ENCODE peak calls at places on chromosomes 11 and 22, in seven cellular contexts. One of them, this sample, is unnamed.

GRCh38 chr11:34243620-34244493 is 114.0 kb downstream of the ABTB2 start:
- DNase-seq in KBM-7: no peak
- DNase-seq in T-helper 9 cell: no peak
- DNase-seq in H1: no peak
- DNase-seq in HEK293T: no peak
- DNase-seq in endothelial cell of umbilical vein: no peak
- DNase-seq in left cardiac atrium: peak; percentile 43
- DNase-seq in this sample: no peak

GRCh38 chr11:9568854-9569587 is 4.4 kb upstream of the WEE1 start:
- DNase-seq in endothelial cell of umbilical vein: peak; percentile 79
- DNase-seq in KBM-7: peak; percentile 65
- DNase-seq in HEK293T: no peak
- DNase-seq in T-helper 9 cell: no peak
- DNase-seq in left cardiac atrium: peak; percentile 53
- DNase-seq in H1: no peak
- DNase-seq in this sample: no peak

GRCh38 chr22:22079404-22080148 is 97.0 kb upstream of the TOP3B start:
- DNase-seq in HEK293T: no peak
- DNase-seq in KBM-7: no peak
- DNase-seq in left cardiac atrium: no peak
- DNase-seq in H1: no peak
- DNase-seq in T-helper 9 cell: no peak
- DNase-seq in endothelial cell of umbilical vein: no peak
- DNase-seq in this sample: no peak

GRCh38 chr22:44312766-44313165 is at the start of gene SHISAL1:
- DNase-seq in KBM-7: no peak
- DNase-seq in T-helper 9 cell: no peak
- DNase-seq in left cardiac atrium: no peak
- DNase-seq in HEK293T: no peak
- DNase-seq in H1: no peak
- DNase-seq in endothelial cell of umbilical vein: no peak
- DNase-seq in this sample: no peak

GRCh38 chr11:36222755-36223635 is 66.2 kb downstream of the COMMD9 start:
- DNase-seq in left cardiac atrium: no peak
- DNase-seq in T-helper 9 cell: no peak
- DNase-seq in KBM-7: no peak
- DNase-seq in HEK293T: no peak
- DNase-seq in endothelial cell of umbilical vein: no peak
- DNase-seq in H1: no peak
- DNase-seq in this sample: peak; percentile 57

GRCh38 chr11:84648413-84648812 is 978.7 kb downstream of the DLG2 start:
- DNase-seq in left cardiac atrium: no peak
- DNase-seq in endothelial cell of umbilical vein: no peak
- DNase-seq in H1: no peak
- DNase-seq in HEK293T: no peak
- DNase-seq in KBM-7: no peak
- DNase-seq in T-helper 9 cell: no peak
- DNase-seq in this sample: no peak

GRCh38 chr11:46850829-46851380 is 4.8 kb upstream of the CKAP5 start:
- DNase-seq in endothelial cell of umbilical vein: no peak
- DNase-seq in KBM-7: no peak
- DNase-seq in T-helper 9 cell: no peak
- DNase-seq in H1: no peak
- DNase-seq in HEK293T: peak; percentile 26
- DNase-seq in left cardiac atrium: no peak
- DNase-seq in this sample: no peak

GRCh38 chr11:1502971-1503707 is 16.6 kb upstream of the MOB2 start:
- DNase-seq in KBM-7: no peak
- DNase-seq in HEK293T: no peak
- DNase-seq in left cardiac atrium: peak; percentile 62
- DNase-seq in T-helper 9 cell: no peak
- DNase-seq in H1: no peak
- DNase-seq in endothelial cell of umbilical vein: no peak
- DNase-seq in this sample: no peak

GRCh38 chr11:71485063-71485399 is 32.0 kb downstream of the NADSYN1 start:
- DNase-seq in H1: no peak
- DNase-seq in left cardiac atrium: no peak
- DNase-seq in KBM-7: no peak
- DNase-seq in HEK293T: no peak
- DNase-seq in endothelial cell of umbilical vein: no peak
- DNase-seq in T-helper 9 cell: no peak
- DNase-seq in this sample: no peak

This sample was measured in C1 segment of cervical spinal cord.